ENCODE peak calls at places on chromosomes 3 and 15, in six cellular contexts. N is astrocyte; L is testis; C is effector memory CD4-positive, alpha-beta T cell; R is tibial nerve; I is choroid plexus epithelial cell. Q is an unnamed sample.

GRCh38 chr3:39272191-39272590 is 7.6 kb downstream of the CX3CR1 start:
- DNase-seq in N (no peak), L (no peak), C (no peak), R (no peak), I (no peak), Q (no peak)

GRCh38 chr15:48802867-48803266 is 8.0 kb downstream of the CEP152 start:
- DNase-seq in C (no peak), N (peak; percentile 97), R (no peak), L (no peak), I (peak; percentile 87), Q (no peak)

GRCh38 chr15:97168704-97169475 is 791.6 kb upstream of the ARRDC4 start:
- DNase-seq in L (no peak), C (no peak), N (no peak), I (peak; percentile 36), R (no peak), Q (no peak)

GRCh38 chr15:65246026-65246714 is 34.9 kb upstream of the CILP start:
- DNase-seq in N (no peak), I (no peak), L (no peak), R (no peak), C (no peak), Q (no peak)

GRCh38 chr3:115330406-115330805 is 183.3 kb upstream of the ZBTB20 start:
- DNase-seq in C (no peak), L (no peak), I (peak; percentile 84), N (peak; percentile 75), R (no peak), Q (no peak)

GRCh38 chr3:51280171-51280570 is 104.9 kb upstream of the MANF start:
- DNase-seq in L (no peak), C (no peak), I (no peak), N (no peak), R (no peak), Q (no peak)

GRCh38 chr3:118846176-118846575 is 188.5 kb downstream of the IGSF11 start:
- DNase-seq in I (no peak), R (no peak), C (no peak), N (no peak), L (no peak), Q (no peak)

GRCh38 chr15:33126559-33127290 is 67.8 kb downstream of the FMN1 start:
- DNase-seq in I (peak; percentile 97), N (peak; percentile 91), C (no peak), R (peak; percentile 44), L (peak; percentile 58), Q (peak; percentile 36)

GRCh38 chr3:38605981-38606380 is 43.5 kb downstream of the SCN5A start:
- DNase-seq in C (no peak), I (no peak), N (no peak), L (no peak), R (no peak), Q (no peak)

GRCh38 chr3:40097507-40098117 is 211.9 kb upstream of the EIF1B start:
- DNase-seq in N (peak; percentile 23), L (no peak), R (no peak), I (no peak), C (no peak), Q (no peak)

GRCh38 chr3:29612536-29612935 is 331.7 kb downstream of the RBMS3 start:
- DNase-seq in I (no peak), N (no peak), L (no peak), C (no peak), R (no peak), Q (no peak)

GRCh38 chr3:184710870-184711365 is 946 bp downstream of the MAGEF1 start:
- DNase-seq in C (no peak), R (no peak), I (no peak), N (peak; percentile 15), L (no peak), Q (no peak)

GRCh38 chr15:72086010-72086697 is 31.8 kb downstream of the MYO9A start:
- DNase-seq in I (no peak), L (no peak), N (no peak), R (no peak), C (no peak), Q (no peak)

GRCh38 chr3:120802916-120803315 is 60.4 kb downstream of the GTF2E1 start:
- DNase-seq in L (no peak), C (no peak), N (no peak), I (no peak), R (no peak), Q (no peak)

GRCh38 chr3:123627673-123628670 is 43.1 kb upstream of the HACD2 start:
- DNase-seq in C (no peak), N (no peak), L (no peak), I (no peak), R (no peak), Q (no peak)

GRCh38 chr15:52858388-52859176 is 68.4 kb upstream of the ONECUT1 start:
- DNase-seq in N (no peak), I (no peak), C (no peak), R (no peak), L (no peak), Q (no peak)

GRCh38 chr3:113629941-113630340 is 66.5 kb downstream of the USF3 start:
- DNase-seq in I (no peak), L (no peak), R (no peak), C (no peak), N (no peak), Q (no peak)

GRCh38 chr3:189772584-189772983 is 141.4 kb downstream of the TP63 start:
- DNase-seq in I (no peak), R (no peak), N (peak; percentile 76), C (no peak), L (no peak), Q (no peak)
- H3K4me3 ChIP-seq in I (no peak overlapping the region), R (no peak overlapping the region), N (no peak overlapping the region), C (no peak overlapping the region), L (no peak overlapping the region), Q (no peak overlapping the region)

GRCh38 chr15:44716983-44717602 is 5.8 kb downstream of the B2M start:
- DNase-seq in L (no peak), C (no peak), R (no peak), I (no peak), N (no peak), Q (no peak)

GRCh38 chr15:44713006-44713966 is 2.0 kb downstream of the B2M start:
- DNase-seq in L (no peak), R (no peak), I (peak; percentile 67), N (peak; percentile 11), C (no peak), Q (peak; percentile 52)

GRCh38 chr15:44715142-44715796 is 4.0 kb downstream of the B2M start:
- DNase-seq in I (no peak), N (no peak), C (no peak), R (no peak), L (no peak), Q (no peak)

GRCh38 chr15:44718180-44718926 is 7.0 kb downstream of the B2M start:
- DNase-seq in N (no peak), R (no peak), L (no peak), C (no peak), I (no peak), Q (no peak)

DNA sequence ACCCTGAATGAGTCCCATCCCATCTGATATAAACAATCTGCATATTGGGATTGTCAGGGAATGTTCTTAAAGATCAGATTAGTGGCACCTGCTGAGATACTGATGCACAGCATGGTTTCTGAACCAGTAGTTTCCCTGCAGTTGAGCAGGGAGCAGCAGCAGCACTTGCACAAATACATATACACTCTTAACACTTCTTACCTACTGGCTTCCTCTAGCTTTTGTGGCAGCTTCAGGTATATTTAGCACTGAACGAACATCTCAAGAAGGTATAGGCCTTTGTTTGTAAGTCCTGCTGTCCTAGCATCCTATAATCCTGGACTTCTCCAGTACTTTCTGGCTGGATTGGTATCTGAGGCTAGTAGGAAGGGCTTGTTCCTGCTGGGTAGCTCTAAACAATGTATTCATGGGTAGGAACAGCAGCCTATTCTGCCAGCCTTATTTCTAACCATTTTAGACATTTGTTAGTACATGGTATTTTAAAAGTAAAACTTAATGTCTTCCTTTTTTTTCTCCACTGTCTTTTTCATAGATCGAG is 4.5 kb downstream of the B2M start:
- DNase-seq in N (no peak), L (no peak), C (no peak), I (no peak), R (no peak), Q (no peak)
- H3K4me3 ChIP-seq in N (no peak overlapping the region), L (no peak overlapping the region), C (peak overlapping the region; percentile 100), I (no peak overlapping the region), R (no peak overlapping the region), Q (no peak overlapping the region)

GRCh38 chr15:73927476-73928240 is 1.4 kb downstream of the LOXL1 start:
- DNase-seq in R (no peak), C (peak; percentile 66), I (peak; percentile 59), N (no peak), L (peak; percentile 73), Q (peak; percentile 73)
- H3K4me3 ChIP-seq in R (peak overlapping the region; percentile 62), C (peak overlapping the region; percentile 66), I (peak overlapping the region; percentile 78), N (peak overlapping the region; percentile 80), L (peak overlapping the region; percentile 76), Q (peak overlapping the region; percentile 49)

GRCh38 chr15:57367556-57367955 is 8.7 kb upstream of the CGNL1 start:
- DNase-seq in R (no peak), I (no peak), N (peak; percentile 31), L (no peak), C (no peak), Q (no peak)

GRCh38 chr15:57363661-57364060 is 12.6 kb upstream of the CGNL1 start:
- DNase-seq in I (no peak), L (no peak), R (no peak), N (no peak), C (no peak), Q (no peak)

GRCh38 chr15:57358611-57359010 is 17.7 kb upstream of the CGNL1 start:
- DNase-seq in I (no peak), N (no peak), R (no peak), L (no peak), C (no peak), Q (no peak)

DNA sequence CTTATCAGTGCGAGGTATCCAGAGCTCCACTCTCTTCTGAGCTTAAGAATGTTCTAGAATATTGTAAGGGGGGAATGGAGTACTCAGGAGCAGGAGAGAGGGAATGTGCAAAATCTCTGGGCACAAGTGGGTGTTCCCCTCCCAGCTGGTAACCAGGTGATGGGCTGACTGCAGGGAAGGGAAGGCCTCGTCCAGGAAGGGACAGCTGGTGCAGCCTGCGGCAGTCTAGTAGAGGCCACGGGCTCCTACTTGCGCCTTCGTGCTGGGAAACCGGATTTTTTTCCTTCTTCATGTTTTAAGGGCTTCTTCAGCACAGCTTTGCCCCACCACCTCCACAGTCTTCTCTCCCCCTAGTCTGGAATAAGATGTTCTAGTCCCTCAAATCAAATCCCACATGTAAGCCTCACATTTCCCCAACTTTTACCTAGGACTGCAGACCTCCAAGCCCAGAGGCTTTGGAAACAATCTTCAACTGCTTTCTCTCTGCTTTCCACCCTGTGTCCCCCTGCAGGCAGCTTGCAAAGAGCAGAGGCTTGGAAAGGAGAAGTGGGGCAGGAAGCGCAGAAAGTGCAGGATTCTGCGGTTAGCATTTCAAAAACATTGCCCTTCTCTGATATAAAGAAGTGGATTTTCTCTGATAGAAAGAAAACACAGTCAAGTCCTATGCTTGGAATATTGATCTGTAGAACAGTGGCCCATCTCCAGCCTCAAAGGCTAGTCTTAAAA is 11.9 kb upstream of the CGNL1 start:
- DNase-seq in C (no peak), I (peak; percentile 57), L (no peak), R (no peak), N (no peak), Q (no peak)
- H3K4me3 ChIP-seq in C (no peak overlapping the region), I (no peak overlapping the region), L (no peak overlapping the region), R (no peak overlapping the region), N (no peak overlapping the region), Q (no peak overlapping the region)

GRCh38 chr3:72960812-72961518 is 35.6 kb upstream of the PPP4R2 start:
- DNase-seq in N (no peak), C (no peak), R (no peak), L (peak; percentile 80), I (peak; percentile 96), Q (no peak)
- H3K4me3 ChIP-seq in N (no peak overlapping the region), C (no peak overlapping the region), R (no peak overlapping the region), L (no peak overlapping the region), I (no peak overlapping the region), Q (no peak overlapping the region)

Q was measured in SK-N-SH.